ENCODE peak calls at places on chromosomes 6 and 20, in eight cellular contexts. L, J, C, S, O, T, K and D are unnamed samples. For H3K9me3 and H3K36me3, the result is how much of the 10 kb centered on the place peaks cover.

GRCh38 chr6:108944707-108945685 is 96.8 kb downstream of the ARMC2 start:
- DNase-seq in T (no peak), O (no peak), S (no peak), K (no peak), L (no peak), C (no peak), J (no peak), D (peak)

GRCh38 chr6:113385020-113385431 is 472.1 kb upstream of the MARCKS start:
- DNase-seq in O (no peak), K (no peak), S (no peak), T (no peak), J (no peak), C (no peak), L (no peak), D (no peak)

GRCh38 chr20:62711703-62712101 is 3.1 kb downstream of the NTSR1 start:
- DNase-seq in K (no peak), S (no peak), J (no peak), L (no peak), C (no peak), T (peak), O (peak), D (no peak)

GRCh38 chr20:44924526-44924925 is 14.7 kb downstream of the PABPC1L start:
- DNase-seq in T (no peak), O (no peak), L (no peak), C (no peak), K (no peak), S (no peak), J (no peak), D (no peak)

GRCh38 chr20:33866398-33867079 is 55.4 kb downstream of the CHMP4B start:
- DNase-seq in C (no peak), S (no peak), K (no peak), J (no peak), L (no peak), O (no peak), T (no peak), D (no peak)

GRCh38 chr6:34207695-34208443 is 28.8 kb upstream of the HMGA1 start:
- DNase-seq in J (no peak), K (no peak), T (no peak), O (no peak), S (no peak), L (no peak), C (no peak), D (no peak)

GRCh38 chr6:26311012-26311384 is 54.0 kb upstream of the BTN3A2 start:
- DNase-seq in T (no peak), S (no peak), C (no peak), K (peak), J (no peak), O (peak), L (peak), D (no peak)

GRCh38 chr6:106908386-106908840 is 66.1 kb downstream of the CD24 start:
- DNase-seq in L (peak), T (no peak), J (no peak), O (no peak), K (no peak), C (no peak), S (peak), D (no peak)

GRCh38 chr6:8785223-8785622 is 349.9 kb upstream of the SLC35B3 start:
- DNase-seq in T (no peak), J (no peak), C (no peak), S (no peak), L (no peak), O (no peak), K (no peak), D (no peak)

GRCh38 chr20:13336308-13337089 is 115.4 kb downstream of the ISM1 start:
- DNase-seq in J (no peak), S (no peak), O (no peak), C (no peak), L (no peak), K (no peak), T (no peak), D (peak)

GRCh38 chr6:88916615-88917198 is 46.7 kb downstream of the RNGTT start:
- DNase-seq in T (no peak), L (no peak), K (no peak), O (peak), J (no peak), S (no peak), C (no peak), D (no peak)

GRCh38 chr6:79895382-79896100 is 51.8 kb downstream of the ELOVL4 start:
- DNase-seq in S (no peak), K (no peak), O (no peak), T (no peak), L (no peak), C (no peak), J (no peak), D (no peak)

DNA sequence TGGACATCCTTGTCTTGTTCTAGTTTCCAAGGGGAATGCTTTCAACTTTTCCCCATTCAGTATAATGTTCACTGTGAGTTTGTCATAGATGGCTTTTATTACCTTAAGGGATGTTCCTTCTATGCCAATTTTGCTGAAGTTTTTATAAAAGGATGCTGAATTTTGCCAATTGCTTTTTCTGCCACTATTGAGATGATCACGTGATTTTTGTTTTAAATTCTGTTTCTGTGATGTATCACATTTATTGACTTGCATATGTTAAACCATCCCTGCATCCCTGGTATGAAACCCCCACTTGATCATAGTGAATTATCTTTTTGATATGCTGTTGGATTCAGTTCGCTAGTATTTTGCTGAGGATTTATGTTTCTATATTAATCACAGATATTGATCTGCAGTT is 130.6 kb upstream of the TAB2 start:
- DNase-seq in C (no peak), O (no peak), S (no peak), L (no peak), T (no peak), K (no peak), J (no peak), D (no peak)
- H3K9me3 ChIP-seq in C (under half), O (under half), S (under half), L (under half), T (under half), K (under half), J (under half), D (under half)

DNA sequence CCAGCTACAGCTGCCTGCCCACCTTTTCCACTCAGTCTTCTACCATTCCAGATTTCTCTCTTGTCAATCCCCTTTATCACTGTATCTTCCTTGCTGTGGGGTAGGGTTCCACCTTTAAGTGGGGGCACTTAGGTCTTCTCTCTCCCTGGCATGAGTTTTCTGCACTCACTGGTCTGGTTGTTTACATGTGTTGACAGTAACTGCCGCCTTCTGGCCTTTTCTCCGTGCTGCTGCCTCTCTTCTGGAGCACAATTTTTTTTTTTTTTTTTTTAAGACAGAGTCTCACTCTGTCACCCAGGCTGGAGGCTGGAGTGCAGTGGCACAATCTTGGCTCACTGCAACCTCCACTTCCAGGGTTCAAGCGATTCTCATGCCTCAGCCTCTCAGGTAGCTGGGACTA is 12.0 kb downstream of the RNF114 start:
- DNase-seq in T (no peak), O (no peak), C (no peak), J (no peak), K (no peak), S (no peak), L (peak), D (peak)
- H3K36me3 ChIP-seq in T (under half), O (half or more), C (under half), J (under half), K (half or more), S (under half), L (half or more), D (half or more)

GRCh38 chr20:52175840-52176239 is 15.7 kb downstream of the ZFP64 start:
- DNase-seq in C (no peak), J (no peak), T (no peak), L (no peak), O (no peak), S (no peak), K (no peak), D (no peak)

GRCh38 chr20:52180167-52180840 is 11.3 kb downstream of the ZFP64 start:
- DNase-seq in O (no peak), J (no peak), T (no peak), L (no peak), K (no peak), C (no peak), S (no peak), D (no peak)

GRCh38 chr20:52178691-52179090 is 12.9 kb downstream of the ZFP64 start:
- DNase-seq in J (no peak), S (no peak), O (no peak), L (no peak), T (no peak), C (no peak), K (no peak), D (no peak)

GRCh38 chr20:52179331-52180166 is 12.0 kb downstream of the ZFP64 start:
- DNase-seq in C (no peak), J (no peak), T (no peak), K (no peak), O (no peak), L (no peak), S (no peak), D (no peak)
- H3K4me3 ChIP-seq in C (no peak), J (no peak), T (no peak), K (no peak), O (no peak), L (no peak), S (no peak), D (no peak)

GRCh38 chr20:51309128-51309527 is 233.4 kb downstream of the NFATC2 start:
- DNase-seq in J (no peak), K (no peak), T (no peak), L (no peak), O (no peak), C (no peak), S (no peak), D (no peak)

GRCh38 chr20:51306081-51306480 is 236.4 kb downstream of the NFATC2 start:
- DNase-seq in K (no peak), C (no peak), J (no peak), S (no peak), L (no peak), O (no peak), T (no peak), D (no peak)

GRCh38 chr20:51305316-51306052 is 237.0 kb downstream of the NFATC2 start:
- DNase-seq in C (no peak), K (no peak), J (no peak), S (peak), T (no peak), L (no peak), O (no peak), D (no peak)

GRCh38 chr20:51303731-51304670 is 238.5 kb downstream of the NFATC2 start:
- DNase-seq in K (no peak), L (no peak), J (no peak), S (no peak), C (no peak), T (no peak), O (no peak), D (no peak)

GRCh38 chr20:51306521-51307358 is 235.8 kb downstream of the NFATC2 start:
- DNase-seq in O (peak), J (peak), T (peak), L (peak), S (peak), K (peak), C (peak), D (peak)
- H3K9me3 ChIP-seq in O (under half), J (under half), T (under half), L (under half), S (under half), K (under half), C (under half), D (under half)

GRCh38 chr20:35630636-35631035 is 15.0 kb downstream of the SPAG4 start:
- DNase-seq in O (no peak), S (no peak), C (no peak), T (no peak), K (no peak), J (no peak), L (no peak), D (no peak)

GRCh38 chr20:35632539-35633115 is 17.0 kb downstream of the SPAG4 start:
- DNase-seq in C (no peak), J (no peak), L (no peak), O (no peak), S (no peak), T (no peak), K (no peak), D (no peak)

GRCh38 chr20:35626386-35627001 is 10.9 kb downstream of the SPAG4 start:
- DNase-seq in J (no peak), O (no peak), K (peak), C (no peak), T (no peak), L (no peak), S (no peak), D (no peak)

GRCh38 chr20:35627121-35627520 is 11.5 kb downstream of the SPAG4 start:
- DNase-seq in C (no peak), K (peak), O (no peak), S (no peak), T (no peak), J (no peak), L (no peak), D (no peak)

GRCh38 chr20:35629432-35630145 is 14.0 kb downstream of the SPAG4 start:
- DNase-seq in L (no peak), C (no peak), T (no peak), S (no peak), J (no peak), K (peak), O (no peak), D (no peak)
- H3K36me3 ChIP-seq in L (half or more), C (under half), T (under half), S (under half), J (under half), K (half or more), O (half or more), D (half or more)